ENCODE peak calls at places on chromosomes 4 and X, in five cellular contexts. One of them, this sample, is unnamed. For H3K9me3, the result is how much of the 10 kb centered on the place peaks cover.

GRCh38 chrX:47358387-47359065 is 11.9 kb upstream of the ZNF157 start:
- DNase-seq in uterus: no peak
- DNase-seq in testis: no peak
- DNase-seq in MM.1S: no peak
- DNase-seq in HepG2: no peak
- DNase-seq in this sample: peak

GRCh38 chrX:9369802-9370291 is 95.0 kb upstream of the TBL1X start:
- DNase-seq in uterus: no peak
- DNase-seq in testis: no peak
- DNase-seq in MM.1S: no peak
- DNase-seq in HepG2: no peak
- DNase-seq in this sample: no peak

GRCh38 chr4:96356591-96357360 is 516.9 kb downstream of the PDHA2 start:
- DNase-seq in uterus: no peak
- DNase-seq in testis: no peak
- DNase-seq in MM.1S: no peak
- DNase-seq in HepG2: no peak
- DNase-seq in this sample: no peak

GRCh38 chrX:37378830-37379229 is 29.7 kb downstream of the PRRG1 start:
- DNase-seq in uterus: no peak
- DNase-seq in testis: no peak
- DNase-seq in MM.1S: no peak
- DNase-seq in HepG2: no peak
- DNase-seq in this sample: peak

GRCh38 chr4:182339246-182339645 is 96.0 kb downstream of the TENM3 start:
- DNase-seq in uterus: no peak
- DNase-seq in testis: no peak
- DNase-seq in MM.1S: no peak
- DNase-seq in HepG2: no peak
- DNase-seq in this sample: peak

GRCh38 chrX:11786862-11787261 is 28.8 kb downstream of the MSL3 start:
- DNase-seq in uterus: no peak
- DNase-seq in testis: no peak
- DNase-seq in MM.1S: no peak
- DNase-seq in HepG2: no peak
- DNase-seq in this sample: peak

GRCh38 chrX:14946721-14947120 is 73.5 kb downstream of the MOSPD2 start:
- DNase-seq in uterus: no peak
- DNase-seq in testis: no peak
- DNase-seq in MM.1S: no peak
- DNase-seq in HepG2: no peak
- DNase-seq in this sample: no peak

GRCh38 chr4:130393246-130394041 is 1297.5 kb downstream of the C4orf33 start:
- DNase-seq in uterus: no peak
- DNase-seq in testis: peak
- DNase-seq in MM.1S: no peak
- DNase-seq in HepG2: peak
- DNase-seq in this sample: no peak

GRCh38 chr4:121784975-121785374 is 16.1 kb upstream of the EXOSC9 start:
- DNase-seq in uterus: no peak
- DNase-seq in testis: no peak
- DNase-seq in MM.1S: no peak
- DNase-seq in HepG2: no peak
- DNase-seq in this sample: no peak

GRCh38 chr4:149690726-149691125 is 124.9 kb downstream of the IQCM start:
- DNase-seq in uterus: no peak
- DNase-seq in testis: no peak
- DNase-seq in MM.1S: no peak
- DNase-seq in HepG2: no peak
- DNase-seq in this sample: no peak

GRCh38 chrX:103954259-103954658 is 8.2 kb upstream of the TMSB15B start:
- DNase-seq in uterus: no peak
- DNase-seq in testis: no peak
- DNase-seq in MM.1S: no peak
- DNase-seq in HepG2: no peak
- DNase-seq in this sample: no peak

GRCh38 chrX:115957862-115958490 is 212.6 kb upstream of the AGTR2 start:
- DNase-seq in uterus: no peak
- DNase-seq in testis: no peak
- DNase-seq in MM.1S: peak
- DNase-seq in HepG2: peak
- DNase-seq in this sample: no peak

GRCh38 chr4:139963708-139964107 is 190.3 kb downstream of the MAML3 start:
- DNase-seq in uterus: no peak
- DNase-seq in testis: no peak
- DNase-seq in MM.1S: no peak
- DNase-seq in HepG2: no peak
- DNase-seq in this sample: no peak

GRCh38 chr4:100525689-100526088 is 7.9 kb upstream of the EMCN start:
- DNase-seq in uterus: no peak
- DNase-seq in testis: no peak
- DNase-seq in MM.1S: no peak
- DNase-seq in HepG2: no peak
- DNase-seq in this sample: no peak

GRCh38 chrX:155535866-155536265 is 76.9 kb downstream of the TMLHE start:
- DNase-seq in uterus: no peak
- DNase-seq in testis: no peak
- DNase-seq in MM.1S: no peak
- DNase-seq in HepG2: no peak
- DNase-seq in this sample: no peak

GRCh38 chr4:128596115-128596514 is 213.4 kb upstream of the JADE1 start:
- DNase-seq in uterus: no peak
- DNase-seq in testis: no peak
- DNase-seq in MM.1S: no peak
- DNase-seq in HepG2: no peak
- DNase-seq in this sample: no peak

GRCh38 chr4:157072002-157072401 is 3.9 kb upstream of the GLRB start:
- DNase-seq in uterus: no peak
- DNase-seq in testis: no peak
- DNase-seq in MM.1S: no peak
- DNase-seq in HepG2: no peak
- DNase-seq in this sample: no peak

GRCh38 chr4:105061720-105062119 is 85.0 kb upstream of the TET2 start:
- DNase-seq in uterus: no peak
- DNase-seq in testis: no peak
- DNase-seq in MM.1S: no peak
- DNase-seq in HepG2: no peak
- DNase-seq in this sample: no peak

GRCh38 chrX:55057691-55058249 is 17.1 kb upstream of the PAGE2B start:
- DNase-seq in uterus: peak
- DNase-seq in testis: peak
- DNase-seq in MM.1S: peak
- DNase-seq in HepG2: peak
- DNase-seq in this sample: peak

GRCh38 chrX:65723706-65724105 is 56.3 kb downstream of the MSN start:
- DNase-seq in uterus: no peak
- DNase-seq in testis: no peak
- DNase-seq in MM.1S: peak
- DNase-seq in HepG2: no peak
- DNase-seq in this sample: peak

DNA sequence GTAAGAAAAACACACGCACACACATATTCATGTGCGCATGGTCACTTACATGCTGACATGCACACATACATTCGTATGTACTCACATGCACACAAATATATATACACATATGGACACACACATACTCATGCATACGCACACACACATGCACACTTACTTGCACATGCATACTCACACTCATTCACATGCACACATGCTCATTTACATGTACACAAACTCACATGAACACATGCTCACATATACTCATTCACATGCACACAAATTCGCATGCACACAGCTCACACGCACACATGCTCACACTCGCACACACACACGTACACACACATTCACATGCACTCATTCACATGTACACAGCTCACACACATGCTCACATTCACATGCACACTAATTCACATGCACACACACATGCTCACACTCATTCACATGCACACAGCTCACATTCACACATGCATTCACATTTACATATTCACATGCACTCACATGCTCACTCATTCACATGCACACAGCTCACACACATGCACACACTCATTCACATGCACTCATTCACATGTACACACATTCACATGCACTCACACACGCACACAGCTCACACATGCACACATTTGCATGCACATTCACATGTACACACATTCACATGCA is 276.1 kb downstream of the DHRSX start:
- DNase-seq in uterus: no peak
- DNase-seq in testis: no peak
- DNase-seq in MM.1S: no peak
- DNase-seq in HepG2: no peak
- DNase-seq in this sample: no peak
- H3K9me3 ChIP-seq in uterus: under half
- H3K9me3 ChIP-seq in testis: under half
- H3K9me3 ChIP-seq in MM.1S: under half
- H3K9me3 ChIP-seq in HepG2: under half
- H3K9me3 ChIP-seq in this sample: under half

GRCh38 chrX:53374923-53375322 is 47.5 kb downstream of the SMC1A start:
- DNase-seq in uterus: no peak
- DNase-seq in testis: no peak
- DNase-seq in MM.1S: no peak
- DNase-seq in HepG2: no peak
- DNase-seq in this sample: no peak
- H3K27ac ChIP-seq in uterus: no peak
- H3K27ac ChIP-seq in testis: no peak
- H3K27ac ChIP-seq in MM.1S: no peak
- H3K27ac ChIP-seq in HepG2: no peak
- H3K27ac ChIP-seq in this sample: no peak

GRCh38 chrX:2220829-2221567 is 279.8 kb downstream of the DHRSX start:
- DNase-seq in uterus: no peak
- DNase-seq in testis: no peak
- DNase-seq in MM.1S: no peak
- DNase-seq in HepG2: no peak
- DNase-seq in this sample: no peak
- H3K9me3 ChIP-seq in uterus: under half
- H3K9me3 ChIP-seq in testis: under half
- H3K9me3 ChIP-seq in MM.1S: under half
- H3K9me3 ChIP-seq in HepG2: under half
- H3K9me3 ChIP-seq in this sample: under half

DNA sequence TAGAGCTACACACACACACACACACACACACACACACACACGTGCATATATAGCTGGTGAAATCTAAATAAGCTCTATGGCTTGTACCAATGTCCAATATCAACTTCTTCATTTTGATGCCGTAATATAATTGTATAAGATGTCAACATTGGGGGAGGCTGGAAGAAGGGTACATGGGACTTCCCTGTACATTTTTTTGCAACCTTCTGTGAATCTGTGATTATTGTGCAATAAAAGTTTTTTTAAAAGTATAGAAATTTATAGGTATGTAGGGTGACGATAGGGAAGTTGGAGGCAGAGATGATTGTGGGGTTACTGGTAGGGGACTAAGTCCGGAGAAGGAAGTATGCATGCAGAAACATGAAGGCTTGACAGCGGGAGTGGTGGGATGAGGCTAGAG is 105.5 kb downstream of the HDAC8 start:
- DNase-seq in uterus: no peak
- DNase-seq in testis: no peak
- DNase-seq in MM.1S: no peak
- DNase-seq in HepG2: no peak
- DNase-seq in this sample: no peak
- H3K27ac ChIP-seq in uterus: no peak
- H3K27ac ChIP-seq in testis: no peak
- H3K27ac ChIP-seq in MM.1S: no peak
- H3K27ac ChIP-seq in HepG2: no peak
- H3K27ac ChIP-seq in this sample: no peak